ENCODE peak calls at places on chromosomes 6 and 20, in five cellular contexts. One of them, this sample, is unnamed.

GRCh38 chr6:20658053-20658452 is 123.8 kb downstream of the CDKAL1 start:
- DNase-seq in hepatocyte: no peak
- DNase-seq in IMR-90: no peak
- DNase-seq in keratinocyte: no peak
- DNase-seq in GM23338: no peak
- DNase-seq in this sample: no peak

GRCh38 chr6:11614534-11615213 is 77.1 kb downstream of the TMEM170B start:
- DNase-seq in GM23338: no peak
- DNase-seq in IMR-90: no peak
- DNase-seq in keratinocyte: no peak
- DNase-seq in hepatocyte: no peak
- DNase-seq in this sample: no peak

GRCh38 chr6:15479761-15480160 is 183.1 kb downstream of the DTNBP1 start:
- DNase-seq in IMR-90: no peak
- DNase-seq in keratinocyte: peak
- DNase-seq in hepatocyte: no peak
- DNase-seq in GM23338: no peak
- DNase-seq in this sample: no peak

GRCh38 chr6:37122861-37123260 is 47.1 kb upstream of the PIM1 start:
- DNase-seq in GM23338: no peak
- DNase-seq in keratinocyte: no peak
- DNase-seq in hepatocyte: no peak
- DNase-seq in IMR-90: peak
- DNase-seq in this sample: no peak

GRCh38 chr6:43873806-43874714 is 104.0 kb downstream of the VEGFA start:
- DNase-seq in IMR-90: no peak
- DNase-seq in GM23338: no peak
- DNase-seq in keratinocyte: no peak
- DNase-seq in hepatocyte: peak
- DNase-seq in this sample: no peak

GRCh38 chr6:30044630-30045029 is 16.4 kb upstream of the POLR1H start:
- DNase-seq in hepatocyte: no peak
- DNase-seq in IMR-90: peak
- DNase-seq in GM23338: no peak
- DNase-seq in keratinocyte: no peak
- DNase-seq in this sample: no peak

GRCh38 chr6:28251648-28252506 is at the start of gene ZKSCAN4:
- DNase-seq in keratinocyte: peak
- DNase-seq in GM23338: peak
- DNase-seq in IMR-90: peak
- DNase-seq in hepatocyte: peak
- DNase-seq in this sample: peak

GRCh38 chr20:10314198-10314597 is 95.6 kb downstream of the SNAP25 start:
- DNase-seq in IMR-90: peak
- DNase-seq in GM23338: no peak
- DNase-seq in keratinocyte: no peak
- DNase-seq in hepatocyte: no peak
- DNase-seq in this sample: no peak

GRCh38 chr20:10077081-10077471 is 42.3 kb downstream of the ANKEF1 start:
- DNase-seq in IMR-90: no peak
- DNase-seq in GM23338: peak
- DNase-seq in hepatocyte: peak
- DNase-seq in keratinocyte: no peak
- DNase-seq in this sample: no peak

GRCh38 chr20:40286991-40287531 is 402.0 kb downstream of the MAFB start:
- DNase-seq in keratinocyte: peak
- DNase-seq in IMR-90: no peak
- DNase-seq in hepatocyte: peak
- DNase-seq in GM23338: no peak
- DNase-seq in this sample: no peak

GRCh38 chr6:13273931-13274706 is 54.2 kb downstream of the TBC1D7 start:
- DNase-seq in IMR-90: no peak
- DNase-seq in keratinocyte: no peak
- DNase-seq in GM23338: no peak
- DNase-seq in hepatocyte: no peak
- DNase-seq in this sample: no peak

GRCh38 chr6:83429857-83430605 is 820 bp downstream of the ME1 start:
- DNase-seq in IMR-90: peak
- DNase-seq in GM23338: peak
- DNase-seq in keratinocyte: no peak
- DNase-seq in hepatocyte: peak
- DNase-seq in this sample: peak

GRCh38 chr20:52313335-52313963 is 121.9 kb upstream of the ZFP64 start:
- DNase-seq in IMR-90: peak
- DNase-seq in hepatocyte: peak
- DNase-seq in keratinocyte: no peak
- DNase-seq in GM23338: peak
- DNase-seq in this sample: peak

GRCh38 chr20:46840054-46840729 is 54.5 kb upstream of the EYA2 start:
- DNase-seq in IMR-90: no peak
- DNase-seq in GM23338: no peak
- DNase-seq in keratinocyte: no peak
- DNase-seq in hepatocyte: no peak
- DNase-seq in this sample: no peak

GRCh38 chr6:31079656-31080261 is 32.6 kb downstream of the C6orf15 start:
- DNase-seq in keratinocyte: no peak
- DNase-seq in IMR-90: peak
- DNase-seq in hepatocyte: peak
- DNase-seq in GM23338: peak
- DNase-seq in this sample: peak

GRCh38 chr6:162198072-162198471 is 529.5 kb downstream of the PRKN start:
- DNase-seq in hepatocyte: no peak
- DNase-seq in GM23338: peak
- DNase-seq in IMR-90: no peak
- DNase-seq in keratinocyte: no peak
- DNase-seq in this sample: no peak

GRCh38 chr6:39416728-39417127 is 94.2 kb upstream of the KCNK16 start:
- DNase-seq in IMR-90: peak
- DNase-seq in GM23338: no peak
- DNase-seq in keratinocyte: peak
- DNase-seq in hepatocyte: no peak
- DNase-seq in this sample: no peak

GRCh38 chr6:169378620-169379381 is 125.2 kb upstream of the THBS2 start:
- DNase-seq in keratinocyte: no peak
- DNase-seq in hepatocyte: no peak
- DNase-seq in IMR-90: no peak
- DNase-seq in GM23338: no peak
- DNase-seq in this sample: no peak

DNA sequence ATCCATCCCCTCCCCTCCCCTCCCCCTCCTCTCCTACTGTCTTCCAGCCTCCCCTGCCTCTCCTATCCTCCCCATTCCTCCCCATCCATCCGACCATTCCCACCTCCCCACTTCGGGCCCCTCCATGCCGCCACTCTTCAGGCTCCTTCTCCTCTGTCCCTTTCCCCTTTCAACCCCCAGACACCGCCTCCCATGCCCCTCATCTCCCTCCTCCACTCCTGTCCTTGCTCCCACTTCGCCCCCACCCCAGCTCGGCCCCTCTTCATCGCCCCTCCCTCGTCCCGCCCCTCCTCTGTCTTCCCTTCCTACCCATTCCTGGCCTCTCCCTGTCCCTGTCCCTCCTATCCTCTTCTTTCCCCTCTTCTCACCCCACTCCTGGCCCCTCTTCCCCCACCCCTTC is 554 bp upstream of the CST3 start:
- DNase-seq in keratinocyte: no peak
- DNase-seq in hepatocyte: no peak
- DNase-seq in IMR-90: no peak
- DNase-seq in GM23338: no peak
- DNase-seq in this sample: no peak
- H2AFZ ChIP-seq in keratinocyte: no peak
- H2AFZ ChIP-seq in hepatocyte: no peak
- H2AFZ ChIP-seq in IMR-90: peak
- H2AFZ ChIP-seq in GM23338: no peak
- H2AFZ ChIP-seq in this sample: no peak

GRCh38 chr6:70955441-70956190 is 1.2 kb downstream of the B3GAT2 start:
- DNase-seq in IMR-90: peak
- DNase-seq in keratinocyte: peak
- DNase-seq in GM23338: peak
- DNase-seq in hepatocyte: peak
- DNase-seq in this sample: peak

GRCh38 chr6:70956191-70956450 is 739 bp downstream of the B3GAT2 start:
- DNase-seq in GM23338: no peak
- DNase-seq in hepatocyte: no peak
- DNase-seq in IMR-90: no peak
- DNase-seq in keratinocyte: no peak
- DNase-seq in this sample: no peak

GRCh38 chr6:70954750-70955149 is 2.1 kb downstream of the B3GAT2 start:
- DNase-seq in keratinocyte: no peak
- DNase-seq in hepatocyte: no peak
- DNase-seq in IMR-90: no peak
- DNase-seq in GM23338: peak
- DNase-seq in this sample: no peak

GRCh38 chr6:70957284-70957617 is 391 bp upstream of the B3GAT2 start:
- DNase-seq in keratinocyte: no peak
- DNase-seq in GM23338: peak
- DNase-seq in hepatocyte: no peak
- DNase-seq in IMR-90: no peak
- DNase-seq in this sample: no peak

GRCh38 chr6:70956451-70957283 is at the start of gene B3GAT2:
- DNase-seq in hepatocyte: peak
- DNase-seq in keratinocyte: no peak
- DNase-seq in IMR-90: peak
- DNase-seq in GM23338: peak
- DNase-seq in this sample: no peak
- H2AFZ ChIP-seq in hepatocyte: peak
- H2AFZ ChIP-seq in keratinocyte: peak
- H2AFZ ChIP-seq in IMR-90: peak
- H2AFZ ChIP-seq in GM23338: peak
- H2AFZ ChIP-seq in this sample: no peak

GRCh38 chr6:64874776-64875175 is 832.2 kb downstream of the EYS start:
- DNase-seq in IMR-90: peak
- DNase-seq in GM23338: no peak
- DNase-seq in hepatocyte: no peak
- DNase-seq in keratinocyte: no peak
- DNase-seq in this sample: no peak
- H2AFZ ChIP-seq in IMR-90: no peak
- H2AFZ ChIP-seq in GM23338: peak
- H2AFZ ChIP-seq in hepatocyte: no peak
- H2AFZ ChIP-seq in keratinocyte: no peak
- H2AFZ ChIP-seq in this sample: no peak

DNA sequence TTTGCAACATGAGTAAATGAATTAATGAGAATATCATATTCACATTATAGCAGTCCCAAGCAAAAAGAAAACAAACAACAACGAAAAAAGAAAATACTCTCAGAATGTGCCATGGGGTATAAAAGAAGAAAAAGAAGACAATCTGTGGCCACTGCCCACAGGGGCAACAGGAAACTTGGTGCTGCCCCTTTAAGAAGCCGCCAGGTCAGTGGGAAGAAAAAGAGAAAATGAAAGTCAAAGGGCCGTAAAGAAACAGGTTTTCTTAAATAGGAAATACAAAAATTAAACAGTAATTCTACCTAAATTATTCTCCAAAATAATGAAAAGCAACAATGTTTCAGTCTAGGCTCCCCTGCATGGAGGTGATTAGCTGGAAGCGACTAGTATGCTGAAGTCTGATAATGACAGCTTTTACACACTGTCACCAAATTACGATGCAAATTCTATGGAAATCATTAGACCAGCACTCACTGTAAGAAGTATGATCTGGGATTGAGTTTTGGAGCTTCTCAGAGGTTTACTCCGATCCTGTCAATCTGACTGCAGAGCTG is 23.6 kb downstream of the GMDS start:
- DNase-seq in GM23338: no peak
- DNase-seq in keratinocyte: no peak
- DNase-seq in hepatocyte: no peak
- DNase-seq in IMR-90: no peak
- DNase-seq in this sample: no peak
- H2AFZ ChIP-seq in GM23338: no peak
- H2AFZ ChIP-seq in keratinocyte: no peak
- H2AFZ ChIP-seq in hepatocyte: no peak
- H2AFZ ChIP-seq in IMR-90: no peak
- H2AFZ ChIP-seq in this sample: no peak

GRCh38 chr6:42103753-42104094 is 38.7 kb downstream of the C6orf132 start:
- DNase-seq in hepatocyte: no peak
- DNase-seq in keratinocyte: no peak
- DNase-seq in IMR-90: no peak
- DNase-seq in GM23338: no peak
- DNase-seq in this sample: no peak
- H2AFZ ChIP-seq in hepatocyte: no peak
- H2AFZ ChIP-seq in keratinocyte: no peak
- H2AFZ ChIP-seq in IMR-90: peak
- H2AFZ ChIP-seq in GM23338: no peak
- H2AFZ ChIP-seq in this sample: no peak

GRCh38 chr6:35259946-35260626 is 551 bp downstream of the ZNF76 start:
- DNase-seq in hepatocyte: peak
- DNase-seq in IMR-90: peak
- DNase-seq in keratinocyte: peak
- DNase-seq in GM23338: peak
- DNase-seq in this sample: peak
- H2AFZ ChIP-seq in hepatocyte: peak
- H2AFZ ChIP-seq in IMR-90: peak
- H2AFZ ChIP-seq in keratinocyte: peak
- H2AFZ ChIP-seq in GM23338: peak
- H2AFZ ChIP-seq in this sample: no peak

GRCh38 chr6:167827062-167827587 is 414 bp downstream of the AFDN start:
- DNase-seq in GM23338: peak
- DNase-seq in IMR-90: no peak
- DNase-seq in hepatocyte: no peak
- DNase-seq in keratinocyte: no peak
- DNase-seq in this sample: no peak
- H2AFZ ChIP-seq in GM23338: no peak
- H2AFZ ChIP-seq in IMR-90: peak
- H2AFZ ChIP-seq in hepatocyte: no peak
- H2AFZ ChIP-seq in keratinocyte: no peak
- H2AFZ ChIP-seq in this sample: no peak

GRCh38 chr6:52335576-52335975 is 26.4 kb upstream of the PAQR8 start:
- DNase-seq in keratinocyte: no peak
- DNase-seq in GM23338: no peak
- DNase-seq in hepatocyte: no peak
- DNase-seq in IMR-90: no peak
- DNase-seq in this sample: no peak

GRCh38 chr6:52331793-52332457 is 30.0 kb upstream of the PAQR8 start:
- DNase-seq in hepatocyte: no peak
- DNase-seq in keratinocyte: no peak
- DNase-seq in GM23338: no peak
- DNase-seq in IMR-90: no peak
- DNase-seq in this sample: no peak

GRCh38 chr6:52336919-52337561 is 24.9 kb upstream of the PAQR8 start:
- DNase-seq in hepatocyte: no peak
- DNase-seq in keratinocyte: no peak
- DNase-seq in GM23338: no peak
- DNase-seq in IMR-90: no peak
- DNase-seq in this sample: no peak

GRCh38 chr6:52330470-52330869 is 31.5 kb upstream of the PAQR8 start:
- DNase-seq in hepatocyte: peak
- DNase-seq in IMR-90: no peak
- DNase-seq in GM23338: no peak
- DNase-seq in keratinocyte: no peak
- DNase-seq in this sample: no peak

GRCh38 chr6:52333840-52334200 is 28.1 kb upstream of the PAQR8 start:
- DNase-seq in keratinocyte: no peak
- DNase-seq in hepatocyte: no peak
- DNase-seq in IMR-90: no peak
- DNase-seq in GM23338: no peak
- DNase-seq in this sample: no peak
- H2AFZ ChIP-seq in keratinocyte: no peak
- H2AFZ ChIP-seq in hepatocyte: no peak
- H2AFZ ChIP-seq in IMR-90: no peak
- H2AFZ ChIP-seq in GM23338: peak
- H2AFZ ChIP-seq in this sample: no peak

GRCh38 chr6:35688605-35689322 is at the start of gene FKBP5:
- DNase-seq in keratinocyte: no peak
- DNase-seq in IMR-90: peak
- DNase-seq in hepatocyte: peak
- DNase-seq in GM23338: peak
- DNase-seq in this sample: peak
- H2AFZ ChIP-seq in keratinocyte: peak
- H2AFZ ChIP-seq in IMR-90: peak
- H2AFZ ChIP-seq in hepatocyte: peak
- H2AFZ ChIP-seq in GM23338: peak
- H2AFZ ChIP-seq in this sample: peak

This sample was measured in HCT116.